ENCODE peak calls at places on chromosomes 4 and X, in seven cellular contexts. L, M, I, D, A, B and X are unnamed samples.

GRCh38 chr4:100288167-100288566 is 97.9 kb upstream of the DDIT4L start:
- DNase-seq in A (no peak), M (no peak), I (no peak), D (no peak), B (no peak), L (no peak), X (no peak)

GRCh38 chr4:83128235-83128929 is 13.9 kb upstream of the PLAC8 start:
- DNase-seq in B (no peak), L (no peak), A (no peak), M (no peak), D (no peak), I (no peak), X (no peak)

GRCh38 chr4:1240721-1241465 is 8.0 kb downstream of the CTBP1 start:
- DNase-seq in L (no peak), B (no peak), M (peak), D (no peak), I (no peak), A (no peak), X (peak)

GRCh38 chrX:1661048-1661921 is 46.4 kb downstream of the ASMT start:
- DNase-seq in M (peak), A (no peak), L (no peak), I (no peak), B (no peak), D (no peak), X (no peak)

GRCh38 chrX:55524487-55524886 is 34.8 kb upstream of the USP51 start:
- DNase-seq in B (no peak), I (no peak), D (no peak), L (no peak), A (no peak), M (no peak), X (no peak)

GRCh38 chrX:119410027-119410819 is 11.1 kb downstream of the SLC25A43 start:
- DNase-seq in M (no peak), L (no peak), D (no peak), A (no peak), B (no peak), I (peak), X (no peak)

GRCh38 chr4:113935190-113935589 is 44.3 kb downstream of the ARSJ start:
- DNase-seq in I (no peak), D (no peak), L (no peak), B (no peak), M (no peak), A (no peak), X (no peak)

GRCh38 chr4:70138751-70139150 is 15.3 kb upstream of the PRR27 start:
- DNase-seq in B (no peak), I (no peak), L (no peak), D (no peak), M (no peak), A (no peak), X (no peak)

GRCh38 chr4:103499094-103499493 is 220.7 kb downstream of the TACR3 start:
- DNase-seq in D (no peak), M (no peak), L (no peak), A (no peak), B (no peak), I (no peak), X (no peak)

GRCh38 chr4:152106781-152107321 is 346.0 kb upstream of the GATB start:
- DNase-seq in L (no peak), D (no peak), M (no peak), A (no peak), I (no peak), B (no peak), X (no peak)

GRCh38 chrX:107646736-107647135 is 18.4 kb downstream of the PRPS1 start:
- DNase-seq in A (no peak), B (no peak), D (no peak), I (no peak), L (no peak), M (no peak), X (no peak)

GRCh38 chr4:41590591-41590990 is 52.6 kb downstream of the LIMCH1 start:
- DNase-seq in M (no peak), B (no peak), I (no peak), L (no peak), A (no peak), D (no peak), X (no peak)

GRCh38 chrX:17164936-17165335 is 210.1 kb upstream of the NHS start:
- DNase-seq in A (no peak), I (no peak), D (no peak), B (no peak), L (no peak), M (no peak), X (no peak)

GRCh38 chr4:183411291-183411861 is 33.1 kb upstream of the CDKN2AIP start:
- DNase-seq in B (no peak), I (no peak), D (no peak), A (no peak), M (no peak), L (no peak), X (no peak)

GRCh38 chrX:31435592-31435991 is 363.8 kb upstream of the FTHL17 start:
- DNase-seq in M (no peak), L (peak), I (no peak), A (peak), B (no peak), D (no peak), X (no peak)

GRCh38 chrX:96407043-96407442 is 277.6 kb upstream of the DIAPH2 start:
- DNase-seq in B (no peak), L (no peak), D (no peak), M (no peak), A (no peak), I (no peak), X (no peak)

GRCh38 chr4:77269505-77269904 is 112.5 kb downstream of the CCNG2 start:
- DNase-seq in L (no peak), M (no peak), D (no peak), A (no peak), I (no peak), B (no peak), X (no peak)

GRCh38 chr4:25563071-25563564 is 92.5 kb upstream of the SLC34A2 start:
- DNase-seq in D (no peak), M (no peak), B (no peak), L (no peak), I (no peak), A (no peak), X (no peak)

GRCh38 chr4:39085891-39086290 is 23.9 kb downstream of the KLHL5 start:
- DNase-seq in M (no peak), B (no peak), L (no peak), D (no peak), A (no peak), I (no peak), X (no peak)

GRCh38 chr4:101806914-101807313 is 16.4 kb downstream of the BANK1 start:
- DNase-seq in A (no peak), M (no peak), B (no peak), L (no peak), I (no peak), D (no peak), X (no peak)

GRCh38 chr4:1001561-1002130 is 8.4 kb upstream of the SLC26A1 start:
- DNase-seq in I (no peak), L (no peak), B (no peak), M (peak), A (no peak), D (no peak), X (no peak)

GRCh38 chr4:8419222-8420041 is 21.1 kb downstream of the ACOX3 start:
- DNase-seq in B (no peak), D (no peak), I (no peak), L (no peak), M (no peak), A (no peak), X (no peak)

GRCh38 chr4:157265281-157265680 is 44.8 kb downstream of the GRIA2 start:
- DNase-seq in A (no peak), I (no peak), B (no peak), D (no peak), L (no peak), M (no peak), X (no peak)

GRCh38 chr4:38857354-38858096 is 908 bp upstream of the TLR6 start:
- DNase-seq in L (no peak), I (no peak), A (no peak), B (no peak), D (no peak), M (no peak), X (no peak)

GRCh38 chrX:18828832-18829404 is 121.5 kb downstream of the PPEF1 start:
- DNase-seq in M (no peak), D (no peak), I (no peak), B (no peak), A (no peak), L (no peak), X (no peak)

GRCh38 chr4:168930413-168931196 is 79.5 kb downstream of the CBR4 start:
- DNase-seq in B (no peak), A (no peak), D (no peak), L (no peak), M (no peak), I (no peak), X (no peak)

GRCh38 chrX:10109695-10110094 is 47.1 kb upstream of the CLCN4 start:
- DNase-seq in B (no peak), I (no peak), A (no peak), M (peak), D (no peak), L (no peak), X (no peak)

GRCh38 chr4:180674629-180675367 is 1568.4 kb upstream of the TENM3 start:
- DNase-seq in D (no peak), M (no peak), B (no peak), A (no peak), L (no peak), I (no peak), X (no peak)

GRCh38 chr4:6909970-6910339 is 329 bp downstream of the TBC1D14 start:
- DNase-seq in D (no peak), A (peak), I (no peak), B (no peak), L (peak), M (peak), X (no peak)

GRCh38 chr4:145680902-145681301 is 956 bp downstream of the C4orf51 start:
- DNase-seq in I (no peak), B (no peak), M (no peak), D (no peak), A (no peak), L (no peak), X (no peak)

GRCh38 chr4:112908511-112908910 is 140.9 kb upstream of the ANK2 start:
- DNase-seq in D (no peak), I (no peak), A (no peak), L (no peak), M (no peak), B (no peak), X (no peak)

GRCh38 chrX:38799995-38800394 is 1.3 kb upstream of the MID1IP1 start:
- DNase-seq in L (no peak), B (no peak), D (no peak), M (no peak), A (no peak), I (no peak), X (no peak)

GRCh38 chrX:135639066-135639815 is 74.2 kb upstream of the CT45A1 start:
- DNase-seq in L (no peak), A (no peak), B (no peak), M (no peak), D (no peak), I (no peak), X (no peak)

GRCh38 chr4:182346250-182346649 is 103.0 kb downstream of the TENM3 start:
- DNase-seq in A (no peak), M (no peak), D (no peak), L (no peak), I (no peak), B (no peak), X (no peak)

GRCh38 chr4:56307423-56307822 is 79.9 kb downstream of the AASDH start:
- DNase-seq in M (no peak), D (no peak), B (no peak), L (no peak), I (no peak), A (no peak), X (no peak)

GRCh38 chr4:6465985-6466384 is 6.4 kb downstream of the PPP2R2C start:
- DNase-seq in M (no peak), A (peak), L (no peak), I (peak), D (peak), B (no peak), X (no peak)

GRCh38 chr4:107913283-107913899 is 18.0 kb upstream of the CYP2U1 start:
- DNase-seq in D (no peak), B (no peak), L (peak), I (no peak), A (peak), M (no peak), X (no peak)

GRCh38 chr4:38242822-38243384 is 282.7 kb downstream of the PTTG2 start:
- DNase-seq in D (no peak), A (no peak), L (no peak), M (no peak), B (no peak), I (no peak), X (no peak)